ENCODE peak calls at places on chromosomes 3 and 15, in four cellular contexts. One of them, this sample, is unnamed.

GRCh38 chr3:184148065-184148464 is 7.1 kb upstream of the DVL3 start:
- DNase-seq in NCI-H2029: no peak
- DNase-seq in activated CD8-positive, alpha-beta memory T cell treated with anti-CD3 and anti-CD28 coated beads for 24 hours: no peak
- DNase-seq in non-pigmented ciliary epithelial cell: no peak
- DNase-seq in this sample: no peak

GRCh38 chr3:183212565-183212964 is 40.5 kb upstream of the B3GNT5 start:
- DNase-seq in non-pigmented ciliary epithelial cell: no peak
- DNase-seq in activated CD8-positive, alpha-beta memory T cell treated with anti-CD3 and anti-CD28 coated beads for 24 hours: no peak
- DNase-seq in NCI-H2029: no peak
- DNase-seq in this sample: no peak

GRCh38 chr3:146446026-146446425 is 23.3 kb downstream of the PLSCR2 start:
- DNase-seq in non-pigmented ciliary epithelial cell: no peak
- DNase-seq in NCI-H2029: no peak
- DNase-seq in activated CD8-positive, alpha-beta memory T cell treated with anti-CD3 and anti-CD28 coated beads for 24 hours: no peak
- DNase-seq in this sample: no peak

GRCh38 chr3:28994161-28994905 is 286.5 kb upstream of the RBMS3 start:
- DNase-seq in NCI-H2029: no peak
- DNase-seq in activated CD8-positive, alpha-beta memory T cell treated with anti-CD3 and anti-CD28 coated beads for 24 hours: no peak
- DNase-seq in non-pigmented ciliary epithelial cell: no peak
- DNase-seq in this sample: no peak

GRCh38 chr3:184907941-184908649 is 96.1 kb downstream of the VPS8 start:
- DNase-seq in NCI-H2029: no peak
- DNase-seq in non-pigmented ciliary epithelial cell: no peak
- DNase-seq in activated CD8-positive, alpha-beta memory T cell treated with anti-CD3 and anti-CD28 coated beads for 24 hours: no peak
- DNase-seq in this sample: no peak

GRCh38 chr3:186931487-186932280 is 1.4 kb downstream of the ST6GAL1 start:
- DNase-seq in NCI-H2029: peak; percentile 66
- DNase-seq in activated CD8-positive, alpha-beta memory T cell treated with anti-CD3 and anti-CD28 coated beads for 24 hours: peak; percentile 84
- DNase-seq in non-pigmented ciliary epithelial cell: no peak
- DNase-seq in this sample: no peak

GRCh38 chr3:39188271-39189149 is 3.9 kb downstream of the XIRP1 start:
- DNase-seq in non-pigmented ciliary epithelial cell: no peak
- DNase-seq in activated CD8-positive, alpha-beta memory T cell treated with anti-CD3 and anti-CD28 coated beads for 24 hours: peak; percentile 46
- DNase-seq in NCI-H2029: no peak
- DNase-seq in this sample: no peak

GRCh38 chr3:114627760-114628159 is 333.9 kb downstream of the TIGIT start:
- DNase-seq in non-pigmented ciliary epithelial cell: no peak
- DNase-seq in activated CD8-positive, alpha-beta memory T cell treated with anti-CD3 and anti-CD28 coated beads for 24 hours: no peak
- DNase-seq in NCI-H2029: no peak
- DNase-seq in this sample: no peak

GRCh38 chr3:194395201-194395600 is 3.9 kb downstream of the GP5 start:
- DNase-seq in activated CD8-positive, alpha-beta memory T cell treated with anti-CD3 and anti-CD28 coated beads for 24 hours: no peak
- DNase-seq in NCI-H2029: peak; percentile 19
- DNase-seq in non-pigmented ciliary epithelial cell: no peak
- DNase-seq in this sample: no peak

GRCh38 chr3:98655666-98656065 is 62.3 kb upstream of the CPOX start:
- DNase-seq in non-pigmented ciliary epithelial cell: peak; percentile 34
- DNase-seq in activated CD8-positive, alpha-beta memory T cell treated with anti-CD3 and anti-CD28 coated beads for 24 hours: no peak
- DNase-seq in NCI-H2029: no peak
- DNase-seq in this sample: peak; percentile 37

GRCh38 chr3:31534036-31534435 is 1.3 kb downstream of the STT3B start:
- DNase-seq in non-pigmented ciliary epithelial cell: no peak
- DNase-seq in NCI-H2029: peak; percentile 14
- DNase-seq in activated CD8-positive, alpha-beta memory T cell treated with anti-CD3 and anti-CD28 coated beads for 24 hours: no peak
- DNase-seq in this sample: no peak

GRCh38 chr3:132543016-132543739 is 53.9 kb upstream of the ACKR4 start:
- DNase-seq in non-pigmented ciliary epithelial cell: peak; percentile 91
- DNase-seq in activated CD8-positive, alpha-beta memory T cell treated with anti-CD3 and anti-CD28 coated beads for 24 hours: no peak
- DNase-seq in NCI-H2029: no peak
- DNase-seq in this sample: peak; percentile 91

GRCh38 chr3:155065537-155065936 is 14.6 kb upstream of the MME start:
- DNase-seq in non-pigmented ciliary epithelial cell: peak; percentile 74
- DNase-seq in activated CD8-positive, alpha-beta memory T cell treated with anti-CD3 and anti-CD28 coated beads for 24 hours: no peak
- DNase-seq in NCI-H2029: no peak
- DNase-seq in this sample: peak; percentile 93

GRCh38 chr3:191330309-191330712 is at the start of gene UTS2B:
- DNase-seq in activated CD8-positive, alpha-beta memory T cell treated with anti-CD3 and anti-CD28 coated beads for 24 hours: no peak
- DNase-seq in NCI-H2029: no peak
- DNase-seq in non-pigmented ciliary epithelial cell: peak; percentile 59
- DNase-seq in this sample: peak; percentile 69

GRCh38 chr3:132020058-132020457 is 14.8 kb downstream of the CPNE4 start:
- DNase-seq in non-pigmented ciliary epithelial cell: no peak
- DNase-seq in activated CD8-positive, alpha-beta memory T cell treated with anti-CD3 and anti-CD28 coated beads for 24 hours: no peak
- DNase-seq in NCI-H2029: no peak
- DNase-seq in this sample: no peak

GRCh38 chr3:172246107-172246870 is 202.0 kb downstream of the GHSR start:
- DNase-seq in non-pigmented ciliary epithelial cell: no peak
- DNase-seq in activated CD8-positive, alpha-beta memory T cell treated with anti-CD3 and anti-CD28 coated beads for 24 hours: no peak
- DNase-seq in NCI-H2029: no peak
- DNase-seq in this sample: no peak

GRCh38 chr15:85142324-85142723 is 160.7 kb downstream of the PDE8A start:
- DNase-seq in non-pigmented ciliary epithelial cell: peak; percentile 22
- DNase-seq in activated CD8-positive, alpha-beta memory T cell treated with anti-CD3 and anti-CD28 coated beads for 24 hours: no peak
- DNase-seq in NCI-H2029: no peak
- DNase-seq in this sample: peak; percentile 57

GRCh38 chr15:66503780-66504562 is 684 bp downstream of the RPL4 start:
- DNase-seq in non-pigmented ciliary epithelial cell: no peak
- DNase-seq in NCI-H2029: no peak
- DNase-seq in activated CD8-positive, alpha-beta memory T cell treated with anti-CD3 and anti-CD28 coated beads for 24 hours: no peak
- DNase-seq in this sample: no peak

GRCh38 chr3:134004841-134005240 is 24.9 kb downstream of the SLCO2A1 start:
- DNase-seq in NCI-H2029: no peak
- DNase-seq in non-pigmented ciliary epithelial cell: no peak
- DNase-seq in activated CD8-positive, alpha-beta memory T cell treated with anti-CD3 and anti-CD28 coated beads for 24 hours: peak; percentile 3
- DNase-seq in this sample: no peak

GRCh38 chr15:68815598-68815997 is 5.1 kb downstream of the ANP32A start:
- DNase-seq in non-pigmented ciliary epithelial cell: no peak
- DNase-seq in activated CD8-positive, alpha-beta memory T cell treated with anti-CD3 and anti-CD28 coated beads for 24 hours: no peak
- DNase-seq in NCI-H2029: no peak
- DNase-seq in this sample: no peak

GRCh38 chr3:33980252-33980651 is 181.8 kb downstream of the PDCD6IP start:
- DNase-seq in activated CD8-positive, alpha-beta memory T cell treated with anti-CD3 and anti-CD28 coated beads for 24 hours: no peak
- DNase-seq in NCI-H2029: peak; percentile 29
- DNase-seq in non-pigmented ciliary epithelial cell: peak; percentile 38
- DNase-seq in this sample: peak; percentile 22

GRCh38 chr3:169641167-169641566 is 22.3 kb downstream of the MECOM start:
- DNase-seq in NCI-H2029: no peak
- DNase-seq in non-pigmented ciliary epithelial cell: no peak
- DNase-seq in activated CD8-positive, alpha-beta memory T cell treated with anti-CD3 and anti-CD28 coated beads for 24 hours: no peak
- DNase-seq in this sample: no peak

GRCh38 chr15:89030311-89030710 is 57.9 kb upstream of the ABHD2 start:
- DNase-seq in activated CD8-positive, alpha-beta memory T cell treated with anti-CD3 and anti-CD28 coated beads for 24 hours: no peak
- DNase-seq in NCI-H2029: no peak
- DNase-seq in non-pigmented ciliary epithelial cell: no peak
- DNase-seq in this sample: no peak